ENCODE peak calls at places on chromosomes 2 and 18, in five cellular contexts. B is hepatic stellate cell; A is stimulated activated CD8-positive, alpha-beta memory T cell treated with anti-CD3 and anti-CD28 coated beads, Interleukin-7, amount 100 ng/mL, for 4 hours; M is HTR-8/SVneo; Y is K562. L is an unnamed sample.

GRCh38 chr2:176094307-176094706 is 1.8 kb downstream of the HOXD13 start:
- DNase-seq in B (no peak), A (no peak), M (no peak), Y (no peak), L (no peak)

GRCh38 chr2:89850481-89850880 is 1159.0 kb downstream of the RPIA start:
- DNase-seq in B (no peak), A (no peak), M (no peak), Y (no peak), L (no peak)

GRCh38 chr18:74478316-74478715 is 17.8 kb upstream of the CNDP2 start:
- DNase-seq in B (no peak), A (no peak), M (no peak), Y (no peak), L (no peak)

GRCh38 chr2:209933499-209934458 is 68.7 kb upstream of the RPE start:
- DNase-seq in B (peak), A (no peak), M (no peak), Y (no peak), L (no peak)

GRCh38 chr2:195659114-195659513 is 2.1 kb downstream of the SLC39A10 start:
- DNase-seq in B (no peak), A (no peak), M (no peak), Y (no peak), L (no peak)

GRCh38 chr2:239039479-239039861 is 191.6 kb downstream of the TWIST2 start:
- DNase-seq in B (no peak), A (no peak), M (no peak), Y (no peak), L (no peak)

GRCh38 chr2:205460217-205460616 is 222.1 kb upstream of the NRP2 start:
- DNase-seq in B (no peak), A (no peak), M (no peak), Y (no peak), L (no peak)

GRCh38 chr18:9446839-9447238 is 28.5 kb upstream of the RALBP1 start:
- DNase-seq in B (no peak), A (no peak), M (no peak), Y (no peak), L (no peak)

GRCh38 chr2:153986488-153987229 is 114.9 kb downstream of the GALNT13 start:
- DNase-seq in B (no peak), A (no peak), M (peak), Y (no peak), L (no peak)

GRCh38 chr2:67974564-67975430 is 88.0 kb downstream of the C1D start:
- DNase-seq in B (no peak), A (no peak), M (no peak), Y (no peak), L (no peak)

GRCh38 chr2:6214471-6214870 is 522.3 kb downstream of the SOX11 start:
- DNase-seq in B (no peak), A (no peak), M (no peak), Y (no peak), L (no peak)

GRCh38 chr2:19408592-19408991 is 50.2 kb upstream of the OSR1 start:
- DNase-seq in B (no peak), A (no peak), M (no peak), Y (no peak), L (no peak)

GRCh38 chr2:79512442-79513401 is at the start of gene CTNNA2:
- DNase-seq in B (peak), A (no peak), M (no peak), Y (peak), L (no peak)

GRCh38 chr2:206275274-206276160 is 1.1 kb downstream of the ZDBF2 start:
- DNase-seq in B (peak), A (no peak), M (peak), Y (no peak), L (no peak)

GRCh38 chr2:75466708-75467311 is 93.9 kb downstream of the EVA1A start:
- DNase-seq in B (peak), A (no peak), M (peak), Y (peak), L (no peak)

GRCh38 chr18:30486856-30487255 is 555.7 kb downstream of the DSC3 start:
- DNase-seq in B (no peak), A (no peak), M (no peak), Y (no peak), L (no peak)

GRCh38 chr2:30422437-30422805 is 24.6 kb upstream of the LCLAT1 start:
- DNase-seq in B (peak), A (peak), M (no peak), Y (no peak), L (no peak)

GRCh38 chr18:12032786-12033642 is 51.7 kb downstream of the IMPA2 start:
- DNase-seq in B (peak), A (no peak), M (peak), Y (no peak), L (no peak)